ENCODE peak calls at places on chromosomes 3 and 15, in ten cellular contexts. P is WTC11, W is fibroblast of pulmonary artery, C is cardiac muscle cell, U is lower lobe of right lung, R is dorsolateral prefrontal cortex, T is foreskin fibroblast, G is HCT116, F is cardiac fibroblast, D is adrenal gland. Z is an unnamed sample.

GRCh38 chr15:57537072-57537471 is 54.6 kb upstream of the MYZAP start:
- DNase-seq in P (no peak), W (peak), C (no peak), U (no peak), R (peak), T (peak), G (peak), F (peak), D (peak), Z (no peak)

GRCh38 chr15:49844390-49844789 is 223.5 kb downstream of the DTWD1 start:
- DNase-seq in P (no peak), W (no peak), C (no peak), U (no peak), R (no peak), T (no peak), G (no peak), F (no peak), D (no peak), Z (no peak)

GRCh38 chr3:15427182-15427880 is at the start of the genes EAF1 and METTL6:
- DNase-seq in P (peak), W (peak), C (peak), U (peak), R (peak), T (peak), G (peak), F (peak), D (peak), Z (peak)

GRCh38 chr3:155252535-155252934 is 40.9 kb downstream of the STRIT1 start:
- DNase-seq in P (no peak), W (peak), C (no peak), U (no peak), R (no peak), T (peak), G (no peak), F (peak), D (no peak), Z (no peak)

GRCh38 chr3:128995737-128996136 is 1.9 kb upstream of the CFAP92 start:
- DNase-seq in P (no peak), W (no peak), C (no peak), U (no peak), R (no peak), T (no peak), G (no peak), F (no peak), D (no peak), Z (no peak)

GRCh38 chr15:78913012-78913411 is 31.8 kb downstream of the CTSH start:
- DNase-seq in P (no peak), W (no peak), C (no peak), U (no peak), R (no peak), T (no peak), G (no peak), F (no peak), D (no peak), Z (no peak)

GRCh38 chr15:63277893-63278505 is 594 bp downstream of the APH1B start:
- DNase-seq in P (peak), W (no peak), C (peak), U (no peak), R (no peak), T (peak), G (no peak), F (no peak), D (peak), Z (no peak)

GRCh38 chr3:196219970-196220311 is 3.6 kb downstream of the SLC51A start:
- DNase-seq in P (no peak), W (no peak), C (no peak), U (no peak), R (no peak), T (no peak), G (no peak), F (no peak), D (no peak), Z (no peak)

GRCh38 chr3:82311901-82312300 is 550.5 kb upstream of the GBE1 start:
- DNase-seq in P (no peak), W (no peak), C (no peak), U (no peak), R (no peak), T (no peak), G (no peak), F (no peak), D (no peak), Z (no peak)

GRCh38 chr3:37287776-37288175 is 113.4 kb upstream of the LRRFIP2 start:
- DNase-seq in P (no peak), W (peak), C (no peak), U (no peak), R (no peak), T (no peak), G (no peak), F (peak), D (no peak), Z (no peak)

GRCh38 chr3:112627419-112627818 is 13.5 kb downstream of the CCDC80 start:
- DNase-seq in P (no peak), W (no peak), C (no peak), U (no peak), R (no peak), T (no peak), G (no peak), F (no peak), D (peak), Z (no peak)

GRCh38 chr3:190697901-190698300 is 164.6 kb downstream of the GMNC start:
- DNase-seq in P (no peak), W (peak), C (no peak), U (no peak), R (peak), T (peak), G (no peak), F (peak), D (peak), Z (peak)

GRCh38 chr3:190120161-190121060 is at the start of gene P3H2:
- DNase-seq in P (peak), W (peak), C (peak), U (peak), R (peak), T (peak), G (peak), F (peak), D (peak), Z (peak)

GRCh38 chr3:53865732-53866499 is 16.0 kb downstream of the ACTR8 start:
- DNase-seq in P (no peak), W (no peak), C (no peak), U (no peak), R (no peak), T (no peak), G (no peak), F (no peak), D (no peak), Z (no peak)

GRCh38 chr3:175149675-175150074 is 290.5 kb downstream of the NAALADL2 start:
- DNase-seq in P (no peak), W (peak), C (peak), U (peak), R (peak), T (no peak), G (no peak), F (no peak), D (peak), Z (peak)

GRCh38 chr15:72604794-72605193 is 49.7 kb upstream of the GOLGA6B start:
- DNase-seq in P (peak), W (no peak), C (no peak), U (no peak), R (no peak), T (peak), G (peak), F (no peak), D (no peak), Z (no peak)

GRCh38 chr3:158106773-158107461 is 697 bp upstream of the SHOX2 start:
- DNase-seq in P (peak), W (no peak), C (no peak), U (no peak), R (no peak), T (peak), G (no peak), F (no peak), D (no peak), Z (no peak)

GRCh38 chr3:149765762-149766334 is 13.6 kb upstream of the COMMD2 start:
- DNase-seq in P (no peak), W (peak), C (no peak), U (no peak), R (no peak), T (peak), G (no peak), F (peak), D (no peak), Z (peak)

GRCh38 chr3:120284702-120285507 is at the start of gene GPR156:
- DNase-seq in P (peak), W (peak), C (peak), U (no peak), R (no peak), T (peak), G (no peak), F (peak), D (peak), Z (peak)

GRCh38 chr3:190073264-190073663 is 47.4 kb downstream of the P3H2 start:
- DNase-seq in P (no peak), W (no peak), C (peak), U (no peak), R (no peak), T (peak), G (no peak), F (peak), D (peak), Z (no peak)

GRCh38 chr15:52295421-52295991 is at the start of gene MYO5C:
- DNase-seq in P (peak), W (peak), C (peak), U (peak), R (no peak), T (peak), G (peak), F (peak), D (peak), Z (peak)

GRCh38 chr3:188830955-188831354 is 340.8 kb upstream of the TPRG1 start:
- DNase-seq in P (no peak), W (peak), C (no peak), U (no peak), R (no peak), T (peak), G (no peak), F (peak), D (peak), Z (peak)

GRCh38 chr3:149340310-149340933 is 7.0 kb upstream of the TM4SF18 start:
- DNase-seq in P (no peak), W (peak), C (no peak), U (no peak), R (no peak), T (peak), G (no peak), F (peak), D (no peak), Z (peak)

GRCh38 chr3:169846458-169847193 is 23.1 kb downstream of the LRRC31 start:
- DNase-seq in P (no peak), W (peak), C (no peak), U (no peak), R (no peak), T (peak), G (peak), F (peak), D (no peak), Z (no peak)

GRCh38 chr15:79002631-79003030 is 57.8 kb upstream of the CTSH start:
- DNase-seq in P (no peak), W (no peak), C (no peak), U (no peak), R (no peak), T (peak), G (no peak), F (no peak), D (no peak), Z (no peak)

GRCh38 chr15:68558318-68559305 is 20.2 kb upstream of the CORO2B start:
- DNase-seq in P (peak), W (no peak), C (no peak), U (no peak), R (no peak), T (peak), G (no peak), F (no peak), D (no peak), Z (peak)

GRCh38 chr3:30356901-30357753 is 249.3 kb upstream of the TGFBR2 start:
- DNase-seq in P (no peak), W (no peak), C (no peak), U (no peak), R (no peak), T (peak), G (no peak), F (no peak), D (no peak), Z (no peak)

GRCh38 chr15:100183921-100184480 is 157.8 kb downstream of the ADAMTS17 start:
- DNase-seq in P (no peak), W (no peak), C (no peak), U (no peak), R (no peak), T (no peak), G (no peak), F (no peak), D (no peak), Z (no peak)

GRCh38 chr3:38565339-38566214 is 69.4 kb downstream of the EXOG start:
- DNase-seq in P (no peak), W (no peak), C (no peak), U (peak), R (no peak), T (no peak), G (no peak), F (no peak), D (no peak), Z (no peak)

GRCh38 chr3:136067211-136067610 is 101.7 kb downstream of the PPP2R3A start:
- DNase-seq in P (no peak), W (peak), C (no peak), U (no peak), R (no peak), T (no peak), G (no peak), F (no peak), D (no peak), Z (no peak)

GRCh38 chr3:10732292-10732691 is 83.7 kb upstream of the SLC6A11 start:
- DNase-seq in P (no peak), W (no peak), C (no peak), U (no peak), R (no peak), T (no peak), G (no peak), F (no peak), D (no peak), Z (no peak)

GRCh38 chr15:89822951-89823701 is 8.5 kb upstream of the ANPEP start:
- DNase-seq in P (no peak), W (peak), C (no peak), U (peak), R (no peak), T (peak), G (no peak), F (peak), D (no peak), Z (no peak)

GRCh38 chr3:134381836-134382442 is 7.7 kb upstream of the AMOTL2 start:
- DNase-seq in P (no peak), W (no peak), C (no peak), U (peak), R (no peak), T (no peak), G (no peak), F (no peak), D (no peak), Z (peak)

GRCh38 chr15:42077680-42078079 is 16.7 kb downstream of the PLA2G4D start:
- DNase-seq in P (no peak), W (no peak), C (no peak), U (no peak), R (no peak), T (no peak), G (no peak), F (no peak), D (no peak), Z (no peak)

GRCh38 chr15:42081463-42081830 is 12.9 kb downstream of the PLA2G4D start:
- DNase-seq in P (peak), W (no peak), C (no peak), U (no peak), R (no peak), T (no peak), G (no peak), F (no peak), D (no peak), Z (no peak)

GRCh38 chr15:42080585-42081462 is 13.5 kb downstream of the PLA2G4D start:
- DNase-seq in P (no peak), W (peak), C (no peak), U (no peak), R (no peak), T (peak), G (no peak), F (peak), D (no peak), Z (no peak)

GRCh38 chr15:42078903-42079302 is 15.5 kb downstream of the PLA2G4D start:
- DNase-seq in P (no peak), W (no peak), C (no peak), U (no peak), R (no peak), T (no peak), G (no peak), F (no peak), D (no peak), Z (no peak)

GRCh38 chr15:42079401-42079908 is 14.9 kb downstream of the PLA2G4D start:
- DNase-seq in P (no peak), W (no peak), C (no peak), U (no peak), R (no peak), T (no peak), G (no peak), F (no peak), D (no peak), Z (no peak)
- TF ChIP-seq CTCF in P (no peak), W (no peak), C (no peak), U (no peak), R (no peak), T (no peak), G (no peak), F (no peak), D (no peak), Z (no peak)

GRCh38 chr3:49689046-49689886 is at the start of the genes MST1 and RNF123:
- DNase-seq in P (peak), W (peak), C (peak), U (peak), R (peak), T (peak), G (peak), F (peak), D (peak), Z (peak)
- TF ChIP-seq CTCF in P (no peak), W (peak), C (peak), U (peak), R (peak), T (peak), G (no peak), F (peak), D (no peak), Z (no peak)

GRCh38 chr15:96701443-96701842 is 370.9 kb downstream of the NR2F2 start:
- DNase-seq in P (no peak), W (no peak), C (no peak), U (no peak), R (no peak), T (no peak), G (no peak), F (no peak), D (no peak), Z (no peak)
- TF ChIP-seq CTCF in P (no peak), W (no peak), C (no peak), U (no peak), R (no peak), T (no peak), G (peak), F (no peak), D (peak), Z (no peak)

DNA sequence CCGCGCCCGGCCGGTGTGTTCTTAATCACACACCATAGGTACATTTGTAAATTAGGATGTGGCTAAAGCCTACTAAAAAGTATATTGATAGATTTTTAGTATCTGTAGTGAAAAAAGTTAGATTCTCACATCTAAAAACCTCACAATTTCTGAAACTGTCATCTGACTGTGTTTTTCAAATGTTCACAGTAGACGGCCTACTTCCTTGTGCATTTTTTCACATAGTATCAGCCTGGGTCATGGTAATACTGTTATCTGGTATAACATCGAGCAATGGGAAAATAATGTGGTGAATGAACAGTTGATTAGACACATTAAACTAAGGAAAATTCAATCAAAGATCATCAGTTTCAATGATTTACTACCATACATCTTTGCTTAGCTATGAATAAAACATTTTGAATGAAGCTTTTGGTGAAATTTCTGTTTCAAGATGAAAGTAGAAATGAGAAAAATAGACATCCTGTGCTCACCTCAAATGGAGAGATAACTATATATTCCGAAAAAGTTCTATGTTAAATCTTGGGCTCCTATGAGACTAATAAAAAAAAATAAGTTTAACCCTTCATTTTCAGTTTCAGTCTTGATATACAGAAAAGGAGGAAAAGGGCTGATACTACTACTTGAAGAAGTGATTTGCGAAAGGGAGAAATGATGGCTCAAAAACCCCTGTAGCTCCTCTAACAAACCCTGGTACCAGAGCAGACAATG is 262.7 kb downstream of the ZBTB20 start:
- DNase-seq in P (no peak), W (no peak), C (no peak), U (no peak), R (no peak), T (no peak), G (no peak), F (no peak), D (no peak), Z (no peak)
- TF ChIP-seq CTCF in P (no peak), W (no peak), C (no peak), U (no peak), R (no peak), T (no peak), G (no peak), F (no peak), D (no peak), Z (no peak)

GRCh38 chr3:43072361-43072760 is 33.5 kb downstream of the POMGNT2 start:
- DNase-seq in P (no peak), W (no peak), C (no peak), U (no peak), R (no peak), T (no peak), G (no peak), F (no peak), D (no peak), Z (no peak)

GRCh38 chr3:43073836-43074220 is 32.1 kb downstream of the POMGNT2 start:
- DNase-seq in P (no peak), W (no peak), C (no peak), U (no peak), R (peak), T (no peak), G (no peak), F (no peak), D (no peak), Z (no peak)

GRCh38 chr3:43074482-43074881 is 31.4 kb downstream of the POMGNT2 start:
- DNase-seq in P (no peak), W (no peak), C (no peak), U (no peak), R (no peak), T (no peak), G (no peak), F (no peak), D (no peak), Z (no peak)

GRCh38 chr3:43073116-43073835 is 32.6 kb downstream of the POMGNT2 start:
- DNase-seq in P (no peak), W (no peak), C (no peak), U (no peak), R (no peak), T (no peak), G (no peak), F (no peak), D (no peak), Z (no peak)

DNA sequence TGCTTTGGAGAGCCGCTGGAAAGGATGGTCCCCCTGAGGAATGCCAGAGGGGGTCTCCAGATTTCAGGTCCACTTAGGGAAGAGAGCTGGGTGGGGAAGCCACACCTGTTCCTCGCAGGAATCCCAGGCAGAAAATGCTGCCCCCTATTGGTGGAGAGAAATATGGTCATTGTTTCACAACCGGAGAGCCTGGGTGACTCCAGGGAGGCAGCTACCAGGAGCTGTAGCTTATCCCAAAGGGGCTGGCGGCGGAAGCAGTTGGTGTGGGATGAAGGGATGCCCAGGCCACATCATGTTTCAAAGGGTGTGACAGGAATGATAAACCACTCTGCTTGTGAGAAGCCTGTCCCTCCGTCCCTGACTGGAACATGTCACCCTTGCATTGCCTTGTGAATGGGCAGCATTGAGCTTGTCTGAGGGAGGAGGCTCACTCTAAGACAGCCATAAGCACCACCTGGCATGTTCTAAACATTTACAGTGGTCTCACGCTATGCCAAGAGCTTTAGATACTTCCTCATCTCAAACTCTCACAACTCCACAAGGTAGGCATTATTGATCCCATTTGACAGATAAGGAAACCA is 34.5 kb downstream of the POMGNT2 start:
- DNase-seq in P (peak), W (no peak), C (no peak), U (no peak), R (no peak), T (no peak), G (peak), F (no peak), D (no peak), Z (no peak)
- TF ChIP-seq CTCF in P (peak), W (peak), C (peak), U (peak), R (peak), T (peak), G (peak), F (peak), D (no peak), Z (peak)

Z was measured in Calu3.